ENCODE peak calls at places on chromosomes 12 and 14, in five cellular contexts. V is naive thymus-derived CD4-positive, alpha-beta T cell; T is upper lobe of right lung; S is Peyer's patch; Q is psoas muscle. H is an unnamed sample. For H3K4me1, the result is how much of the 10 kb centered on the place peaks cover.

GRCh38 chr14:90574640-90575131 is 177.9 kb downstream of the CALM1 start:
- DNase-seq in Q (peak), V (no peak), T (peak), S (no peak), H (peak)

GRCh38 chr12:115638753-115639666 is 638.5 kb downstream of the MED13L start:
- DNase-seq in V (no peak), Q (no peak), S (peak), T (no peak), H (no peak)

GRCh38 chr12:85363382-85364190 is 83.6 kb downstream of the ALX1 start:
- DNase-seq in T (no peak), V (no peak), S (no peak), Q (no peak), H (no peak)

GRCh38 chr12:3295648-3296408 is 195.2 kb upstream of the PRMT8 start:
- DNase-seq in Q (peak), V (no peak), S (no peak), T (no peak), H (no peak)

GRCh38 chr12:65882504-65882903 is 58.2 kb downstream of the HMGA2 start:
- DNase-seq in V (no peak), T (no peak), S (no peak), Q (no peak), H (no peak)

GRCh38 chr12:112843272-112843671 is 51.7 kb downstream of the RPH3A start:
- DNase-seq in S (no peak), T (no peak), V (no peak), Q (no peak), H (no peak)

GRCh38 chr14:44988694-44989093 is 26.7 kb downstream of the TOGARAM1 start:
- DNase-seq in V (no peak), S (no peak), T (no peak), Q (no peak), H (no peak)

GRCh38 chr14:101380512-101380911 is 180.8 kb upstream of the DIO3 start:
- DNase-seq in T (no peak), V (no peak), Q (no peak), S (no peak), H (no peak)

GRCh38 chr12:11884661-11885060 is 186.1 kb upstream of the BCL2L14 start:
- DNase-seq in V (no peak), T (no peak), S (no peak), Q (no peak), H (no peak)

GRCh38 chr12:11881835-11882234 is 188.9 kb upstream of the BCL2L14 start:
- DNase-seq in Q (no peak), V (no peak), T (no peak), S (no peak), H (no peak)

GRCh38 chr12:11885261-11886038 is 185.3 kb upstream of the BCL2L14 start:
- DNase-seq in V (no peak), S (peak), T (no peak), Q (no peak), H (no peak)

GRCh38 chr12:11880424-11880823 is 190.3 kb upstream of the BCL2L14 start:
- DNase-seq in T (no peak), Q (no peak), V (no peak), S (no peak), H (no peak)

DNA sequence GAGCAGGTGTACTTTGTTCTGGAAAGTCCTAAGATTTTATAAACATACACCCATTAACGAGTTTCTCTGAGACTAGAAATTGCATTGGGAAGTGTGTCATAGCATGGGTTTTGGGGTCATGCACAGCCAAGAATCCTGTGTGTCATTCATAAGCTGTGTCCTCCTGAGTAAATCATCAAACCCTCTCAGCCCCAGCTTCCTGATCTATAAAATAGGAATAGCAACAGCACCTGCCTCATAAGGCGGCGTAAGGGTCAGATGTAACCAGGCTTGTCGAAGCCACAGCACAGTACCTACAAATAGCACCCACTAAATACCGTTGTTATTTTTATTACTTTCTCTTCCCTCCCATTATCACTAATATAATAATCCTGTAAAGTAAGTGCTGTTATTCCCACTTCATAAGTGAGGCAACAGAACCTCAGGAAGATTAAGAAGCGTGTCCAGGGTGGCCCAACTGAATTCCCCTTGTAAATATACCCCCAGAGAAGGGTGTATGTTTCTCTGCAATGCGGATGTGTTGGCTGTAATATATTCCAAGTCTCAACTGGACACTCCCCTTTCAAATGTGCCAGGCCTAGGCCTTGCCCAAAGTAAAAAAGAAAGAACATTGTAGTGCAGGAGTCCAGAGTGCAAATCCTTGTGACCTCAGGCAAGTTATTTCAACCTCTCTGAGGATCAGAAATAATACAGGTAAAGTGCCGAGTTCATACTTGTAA is 188.3 kb upstream of the BCL2L14 start:
- DNase-seq in S (no peak), Q (no peak), T (no peak), V (no peak), H (no peak)
- H3K4me1 ChIP-seq in S (half or more), Q (under half), T (under half), V (under half), H (under half)

GRCh38 chr14:77111021-77111420 is 13.0 kb downstream of the CIPC start:
- DNase-seq in T (peak), S (no peak), V (no peak), Q (no peak), H (no peak)
- H3K4me1 ChIP-seq in T (under half), S (under half), V (under half), Q (half or more), H (under half)

GRCh38 chr12:52230364-52231281 is 2.4 kb upstream of the KRT7 start:
- DNase-seq in V (no peak), Q (no peak), S (no peak), T (peak), H (peak)

GRCh38 chr12:52228931-52229330 is 4.1 kb upstream of the KRT7 start:
- DNase-seq in Q (no peak), T (peak), S (peak), V (no peak), H (peak)

GRCh38 chr12:52228366-52228765 is 4.7 kb upstream of the KRT7 start:
- DNase-seq in Q (no peak), V (no peak), T (no peak), S (no peak), H (no peak)

GRCh38 chr12:52231305-52232232 is 1.5 kb upstream of the KRT7 start:
- DNase-seq in Q (no peak), V (no peak), T (peak), S (no peak), H (peak)

GRCh38 chr12:52229836-52230343 is 3.2 kb upstream of the KRT7 start:
- DNase-seq in S (no peak), T (peak), Q (no peak), V (no peak), H (peak)
- H3K4me1 ChIP-seq in S (under half), T (under half), Q (under half), V (under half), H (under half)

DNA sequence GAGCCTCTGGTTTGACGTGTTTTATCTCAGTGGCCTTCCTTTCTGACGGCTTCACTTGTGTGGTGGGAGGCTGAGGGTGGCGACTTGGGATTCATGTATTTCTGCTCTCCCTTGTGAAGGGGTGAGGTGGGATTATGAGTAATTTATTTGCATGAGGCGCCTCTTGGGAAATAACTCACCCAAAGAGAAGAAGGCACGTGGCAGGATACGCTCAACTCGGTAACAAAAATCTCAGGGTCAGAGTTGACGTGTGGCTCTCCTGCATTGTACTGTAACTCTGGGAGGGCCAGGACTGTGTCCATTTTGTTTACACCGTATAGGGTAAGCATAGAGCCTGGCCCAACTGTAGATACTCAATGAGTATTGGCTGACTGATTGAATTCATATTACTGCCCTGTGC is 14.6 kb upstream of the C1S start:
- DNase-seq in Q (no peak), T (no peak), V (no peak), S (no peak), H (no peak)
- H3K4me1 ChIP-seq in Q (under half), T (under half), V (under half), S (under half), H (under half)

GRCh38 chr14:77318006-77318553 is 2.6 kb downstream of the POMT2 start:
- DNase-seq in T (no peak), S (no peak), Q (no peak), V (no peak), H (no peak)
- H3K4me1 ChIP-seq in T (under half), S (under half), Q (half or more), V (under half), H (under half)

GRCh38 chr12:104682790-104683279 is 226.1 kb downstream of the CHST11 start:
- DNase-seq in Q (no peak), S (peak), T (no peak), V (peak), H (no peak)

GRCh38 chr12:104681012-104681690 is 224.4 kb downstream of the CHST11 start:
- DNase-seq in V (no peak), Q (no peak), S (no peak), T (no peak), H (no peak)

GRCh38 chr12:104677441-104678089 is 220.8 kb downstream of the CHST11 start:
- DNase-seq in Q (no peak), S (no peak), V (no peak), T (no peak), H (no peak)

GRCh38 chr12:104680506-104680905 is 223.8 kb downstream of the CHST11 start:
- DNase-seq in Q (no peak), V (no peak), T (no peak), S (no peak), H (no peak)

GRCh38 chr12:104680070-104680469 is 223.3 kb downstream of the CHST11 start:
- DNase-seq in T (no peak), Q (no peak), V (peak), S (no peak), H (no peak)
- H3K4me1 ChIP-seq in T (under half), Q (under half), V (under half), S (under half), H (half or more)

H was measured in spleen.